ENCODE peak calls at places on chromosomes 6 and 20, in four cellular contexts. T, K, N and V are unnamed samples.

GRCh38 chr20:1357921-1358671 is 29.2 kb upstream of the SDCBP2 start:
- DNase-seq in K (no peak), N (no peak), T (no peak), V (no peak)

GRCh38 chr6:142381845-142382378 is 80.1 kb downstream of the ADGRG6 start:
- DNase-seq in K (no peak), N (no peak), T (no peak), V (no peak)

GRCh38 chr6:44291841-44292240 is 21.3 kb downstream of the AARS2 start:
- DNase-seq in K (no peak), N (no peak), T (no peak), V (no peak)

GRCh38 chr6:90701146-90701781 is 114.4 kb upstream of the MAP3K7 start:
- DNase-seq in N (no peak), T (no peak), K (no peak), V (peak)

GRCh38 chr6:112049051-112049799 is 4.7 kb upstream of the CCN6 start:
- DNase-seq in N (no peak), K (no peak), T (peak), V (no peak)

GRCh38 chr20:19492937-19493336 is 265.1 kb upstream of the RIN2 start:
- DNase-seq in K (no peak), T (no peak), N (no peak), V (peak)

GRCh38 chr6:8940356-8940755 is 505.0 kb upstream of the SLC35B3 start:
- DNase-seq in T (no peak), K (no peak), N (no peak), V (no peak)

GRCh38 chr20:45292343-45292742 is 14.3 kb upstream of the RBPJL start:
- DNase-seq in K (no peak), T (no peak), N (no peak), V (no peak)

GRCh38 chr6:152948150-152948768 is 34.6 kb downstream of the FBXO5 start:
- DNase-seq in K (no peak), N (no peak), T (peak), V (no peak)

GRCh38 chr6:78561015-78561414 is 306.3 kb upstream of the IRAK1BP1 start:
- DNase-seq in T (no peak), K (no peak), N (no peak), V (no peak)

GRCh38 chr20:14337400-14338171 is at the start of gene FLRT3:
- DNase-seq in T (peak), K (no peak), N (peak), V (peak)

GRCh38 chr6:30998785-30999184 is 11.5 kb upstream of the MUC22 start:
- DNase-seq in T (no peak), K (no peak), N (no peak), V (no peak)

GRCh38 chr6:137303436-137303835 is 84.3 kb upstream of the IFNGR1 start:
- DNase-seq in T (no peak), N (no peak), K (no peak), V (no peak)

GRCh38 chr20:6976535-6976934 is 209.0 kb downstream of the BMP2 start:
- DNase-seq in K (no peak), T (no peak), N (no peak), V (no peak)

GRCh38 chr6:111992851-111993250 is 61.1 kb upstream of the CCN6 start:
- DNase-seq in T (no peak), N (no peak), K (no peak), V (no peak)

GRCh38 chr6:21171801-21172200 is 421.8 kb upstream of the SOX4 start:
- DNase-seq in N (no peak), K (no peak), T (no peak), V (no peak)

GRCh38 chr6:25105070-25105925 is 169.5 kb upstream of the RIPOR2 start:
- DNase-seq in T (no peak), N (no peak), K (no peak), V (no peak)

GRCh38 chr6:30725713-30726505 is 5.8 kb downstream of the TUBB start:
- DNase-seq in K (no peak), T (no peak), N (no peak), V (no peak)

GRCh38 chr6:144895890-144896289 is 610.8 kb downstream of the UTRN start:
- DNase-seq in K (no peak), N (no peak), T (no peak), V (no peak)

GRCh38 chr6:13470240-13471140 is 16.9 kb downstream of the GFOD1 start:
- DNase-seq in T (no peak), K (no peak), N (no peak), V (no peak)

GRCh38 chr6:48199502-48199901 is 88.5 kb upstream of the PTCHD4 start:
- DNase-seq in N (no peak), K (no peak), T (peak), V (no peak)

GRCh38 chr6:150766201-150766997 is 99.1 kb upstream of the MTHFD1L start:
- DNase-seq in N (no peak), K (no peak), T (no peak), V (no peak)

GRCh38 chr6:108665495-108666196 is 104.9 kb downstream of the FOXO3 start:
- DNase-seq in K (no peak), N (no peak), T (no peak), V (no peak)

GRCh38 chr6:20154778-20155177 is 57.5 kb downstream of the MBOAT1 start:
- DNase-seq in K (no peak), T (no peak), N (no peak), V (no peak)

GRCh38 chr6:73227606-73228255 is 2.4 kb upstream of the KHDC1L start:
- DNase-seq in T (no peak), N (no peak), K (no peak), V (no peak)

GRCh38 chr6:81752969-81753708 is 658 bp upstream of the TENT5A start:
- DNase-seq in K (peak), N (no peak), T (peak), V (peak)

GRCh38 chr20:43352996-43353395 is 104.7 kb upstream of the SRSF6 start:
- DNase-seq in N (no peak), K (no peak), T (no peak), V (no peak)

GRCh38 chr6:25010917-25011625 is 75.3 kb upstream of the RIPOR2 start:
- DNase-seq in K (no peak), T (no peak), N (no peak), V (no peak)

GRCh38 chr20:32975698-32976674 is 28.2 kb downstream of the SUN5 start:
- DNase-seq in N (no peak), T (peak), K (no peak), V (peak)

GRCh38 chr6:158415666-158416065 is 103.4 kb downstream of the TULP4 start:
- DNase-seq in K (no peak), N (no peak), T (no peak), V (no peak)

GRCh38 chr6:129623008-129623732 is 86.8 kb downstream of the ARHGAP18 start:
- DNase-seq in N (no peak), T (no peak), K (no peak), V (no peak)

GRCh38 chr6:33454009-33454946 is at the start of gene ZBTB9:
- DNase-seq in T (peak), K (peak), N (peak), V (peak)

GRCh38 chr6:135325624-135326424 is 144.7 kb downstream of the MYB start:
- DNase-seq in N (no peak), T (no peak), K (peak), V (no peak)

GRCh38 chr6:87436435-87436834 is 28.7 kb downstream of the CFAP206 start:
- DNase-seq in N (peak), K (peak), T (peak), V (peak)

GRCh38 chr20:36344517-36345132 is 38.5 kb downstream of the DLGAP4 start:
- DNase-seq in N (no peak), K (peak), T (peak), V (peak)

GRCh38 chr20:56760610-56761009 is 131.5 kb downstream of the TFAP2C start:
- DNase-seq in K (no peak), N (no peak), T (no peak), V (no peak)

GRCh38 chr6:7912024-7912423 is 1.4 kb upstream of the TXNDC5 start:
- DNase-seq in N (no peak), K (no peak), T (no peak), V (no peak)
- TF ChIP-seq CREB1 in N (no peak), K (no peak), T (no peak), V (no peak)

DNA sequence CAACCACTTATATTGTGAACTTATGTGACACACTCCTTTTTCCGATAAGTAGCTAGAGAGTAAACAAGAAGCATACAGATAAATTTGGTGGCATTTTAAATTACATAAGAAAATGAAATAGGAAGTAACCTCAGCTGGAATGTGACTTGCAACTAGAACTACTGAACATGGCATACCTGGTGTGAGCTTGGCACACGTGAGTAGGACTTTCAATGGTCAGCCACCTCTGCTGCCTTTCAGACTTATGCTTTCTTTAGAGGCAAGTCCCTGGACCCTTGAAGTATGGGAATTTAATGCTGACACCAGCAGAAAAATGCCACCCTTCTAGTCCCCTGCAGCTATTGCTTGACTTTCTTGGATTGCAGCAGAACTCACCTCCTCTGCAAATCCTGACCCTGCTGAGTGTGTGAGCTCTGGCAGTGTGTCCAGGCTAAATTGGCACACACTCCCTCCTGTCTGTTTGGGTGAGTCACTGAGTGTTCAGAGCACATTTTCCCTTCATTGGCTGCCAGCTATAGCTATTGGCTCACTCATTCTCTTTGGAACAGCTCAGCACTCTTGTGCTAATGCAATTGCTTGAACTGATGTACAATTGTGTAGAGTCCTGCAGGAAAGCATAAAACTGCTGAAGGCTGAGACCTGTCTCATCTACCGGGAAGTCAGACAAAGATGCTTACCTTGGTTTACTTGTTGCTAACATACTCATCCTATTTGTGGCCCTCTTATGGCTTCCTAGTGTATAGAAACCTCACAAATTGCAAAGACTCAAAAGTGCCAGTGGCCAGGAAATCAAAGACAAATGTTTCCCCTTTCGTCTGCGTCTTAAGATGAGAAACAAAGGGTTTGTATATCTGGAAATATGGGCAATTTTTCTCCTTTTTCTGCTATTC is 350.8 kb downstream of the BCKDHB start:
- DNase-seq in K (no peak), N (no peak), T (no peak), V (no peak)
- TF ChIP-seq ETV6 in K (no peak), N (no peak), T (no peak), V (no peak)

GRCh38 chr6:10315034-10315433 is 99.8 kb downstream of the TFAP2A start:
- DNase-seq in N (no peak), K (no peak), T (no peak), V (peak)

GRCh38 chr6:10316327-10316726 is 98.5 kb downstream of the TFAP2A start:
- DNase-seq in N (no peak), T (no peak), K (peak), V (no peak)

GRCh38 chr6:10314163-10314955 is 100.5 kb downstream of the TFAP2A start:
- DNase-seq in T (no peak), K (peak), N (no peak), V (no peak)

GRCh38 chr6:10313799-10314162 is 101.1 kb downstream of the TFAP2A start:
- DNase-seq in N (no peak), T (no peak), K (no peak), V (no peak)

DNA sequence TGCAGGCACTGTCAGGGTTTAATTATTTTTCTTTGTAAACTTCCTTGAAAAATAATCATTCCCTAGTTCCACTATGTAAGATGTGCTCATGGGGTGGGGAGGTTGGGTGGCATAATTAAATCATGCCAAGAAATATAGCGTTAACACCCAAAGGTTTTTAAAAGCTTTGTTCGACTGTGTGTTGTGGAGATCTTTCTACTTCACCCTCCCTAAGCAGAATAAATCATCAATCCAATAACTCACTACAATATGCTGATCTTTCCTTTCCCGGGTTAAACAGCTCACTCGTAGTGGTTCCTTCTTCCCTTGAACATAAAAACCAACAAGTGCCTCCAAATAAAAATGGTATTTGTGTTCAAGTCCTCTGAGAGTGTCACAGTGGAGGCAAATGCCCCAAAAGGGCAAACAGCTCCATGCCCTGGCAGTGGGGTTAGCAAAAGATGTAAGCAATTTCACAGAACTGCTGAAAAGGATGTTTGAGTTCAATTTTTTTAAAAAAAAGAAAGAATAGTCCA is 99.2 kb downstream of the TFAP2A start:
- DNase-seq in N (no peak), K (no peak), T (no peak), V (no peak)
- TF ChIP-seq NR2C2 in N (no peak), K (no peak), T (no peak), V (no peak)

DNA sequence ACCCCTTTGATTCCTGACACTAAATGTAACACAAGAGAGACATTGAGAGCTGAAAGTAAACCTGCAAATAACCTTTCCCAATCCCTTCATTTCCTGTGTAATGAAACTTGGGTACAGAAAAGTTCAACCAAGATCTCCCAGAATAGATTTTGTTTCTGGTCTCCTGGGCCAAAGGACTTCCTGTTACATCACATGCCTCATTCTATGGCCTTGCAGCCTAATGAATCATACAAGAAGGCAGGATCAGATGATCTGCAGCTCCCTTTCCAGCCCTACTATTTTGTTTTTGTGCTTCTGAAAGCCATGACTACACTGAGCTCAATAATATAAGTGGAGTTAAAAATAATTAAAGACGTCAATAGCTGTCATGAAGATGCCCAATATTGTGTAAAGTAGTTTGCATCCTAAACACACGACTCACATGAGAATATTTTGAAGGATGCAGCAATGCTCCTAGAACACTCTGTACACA is 73.4 kb upstream of the NOX3 start:
- DNase-seq in K (no peak), T (peak), N (no peak), V (no peak)
- TF ChIP-seq CREB1 in K (no peak), T (peak), N (no peak), V (no peak)

DNA sequence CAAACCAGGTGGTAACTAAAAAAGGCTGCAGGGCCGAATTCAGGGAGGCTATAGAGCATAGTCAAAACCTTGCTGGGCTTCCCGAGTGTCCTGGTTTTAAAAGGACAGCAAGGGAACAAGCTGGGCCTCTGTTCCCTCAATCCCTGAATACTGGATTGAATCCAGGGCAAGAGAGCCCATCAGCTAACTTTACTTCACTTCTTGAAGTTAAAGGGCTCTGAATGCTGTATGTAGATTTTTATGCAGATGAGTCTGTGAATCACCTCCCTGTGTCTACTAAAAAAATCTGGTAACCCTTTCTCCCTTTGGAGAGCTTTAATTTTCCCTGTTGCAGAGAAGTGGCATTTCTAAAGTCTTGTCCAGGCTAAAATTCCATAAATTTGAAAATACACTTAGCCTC is 29.5 kb downstream of the LYRM4 start:
- DNase-seq in T (no peak), N (no peak), K (peak), V (no peak)
- TF ChIP-seq ETV6 in T (no peak), N (no peak), K (no peak), V (no peak)

GRCh38 chr6:120558294-120558693 is 776.0 kb downstream of the TBC1D32 start:
- DNase-seq in N (no peak), T (no peak), K (no peak), V (no peak)
- TF ChIP-seq NR2C2 in N (no peak), T (no peak), K (no peak), V (no peak)

DNA sequence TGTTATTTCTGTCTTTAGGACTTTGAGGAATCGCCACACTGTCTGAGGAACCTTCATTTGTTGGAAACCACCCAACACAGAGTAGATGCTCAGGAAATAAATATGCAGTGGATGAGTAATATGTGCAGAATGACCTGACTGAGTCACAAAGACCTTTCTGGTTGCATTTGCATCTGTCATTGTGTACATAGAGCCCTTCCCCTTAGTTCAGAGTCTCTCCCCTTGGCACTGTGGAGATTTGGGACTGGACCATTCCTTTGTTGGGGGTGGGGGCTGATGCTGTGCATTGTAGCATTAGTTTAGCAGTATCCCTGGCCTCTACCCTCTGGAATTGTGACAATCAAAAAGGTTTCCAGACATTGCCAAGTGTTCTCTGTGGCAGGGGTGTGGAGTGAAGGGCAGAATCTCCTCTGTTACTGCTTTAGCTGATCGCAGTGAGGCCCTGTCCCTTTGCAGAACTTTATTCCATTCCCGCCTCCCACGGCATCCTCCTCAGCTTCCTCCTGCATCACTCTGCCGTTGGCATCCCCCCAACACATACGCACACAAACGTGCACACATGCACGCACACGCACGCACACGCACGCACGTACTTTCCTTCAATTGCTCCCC is 64.5 kb downstream of the EYA2 start:
- DNase-seq in K (no peak), N (no peak), T (peak), V (no peak)
- TF ChIP-seq CREB1 in K (no peak), N (no peak), T (no peak), V (no peak)

DNA sequence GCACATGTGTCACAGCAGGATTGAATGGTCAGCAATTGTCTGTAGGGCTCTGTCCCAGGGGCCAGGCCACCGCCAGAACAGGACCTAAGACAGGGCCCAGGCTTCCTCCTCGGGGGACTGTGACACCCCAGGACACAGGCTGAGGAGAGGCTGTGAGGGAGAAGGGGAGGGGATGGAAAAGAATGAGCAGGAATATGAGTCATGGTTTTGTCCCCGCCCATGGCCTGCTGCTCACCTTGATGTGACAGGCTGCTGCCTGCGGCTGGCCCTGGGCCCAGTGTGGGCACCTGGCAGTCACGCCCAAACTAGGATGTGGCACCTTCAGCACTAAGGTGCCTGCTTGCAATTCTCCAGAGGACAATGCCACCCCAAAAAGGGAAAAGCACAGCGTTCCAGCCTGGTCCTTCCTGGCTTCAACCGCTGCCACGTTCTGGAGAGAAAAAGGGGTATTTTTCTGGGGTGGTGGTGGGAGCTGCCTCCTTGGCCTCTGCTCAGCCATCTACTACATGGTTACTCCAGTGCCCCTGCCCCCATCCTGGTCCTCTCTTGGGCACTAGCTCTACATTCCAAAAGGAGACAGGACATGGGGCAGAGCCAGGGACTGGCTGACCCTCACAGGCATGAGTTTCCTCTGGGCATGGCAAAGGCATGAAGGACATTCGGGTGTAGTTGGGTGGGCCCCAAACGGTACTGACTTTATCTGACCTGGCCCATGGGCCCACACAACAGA is 93.4 kb downstream of the SLC22A23 start:
- DNase-seq in K (peak), T (peak), N (no peak), V (no peak)
- TF ChIP-seq ETV6 in K (no peak), T (no peak), N (no peak), V (no peak)